ENCODE peak calls at places on chromosomes 3 and 15, in four cellular contexts. L is BJ; W is stimulated activated CD4-positive, alpha-beta T cell treated with anti-CD3 and anti-CD28 coated beads, Interleukin-1b, Interleukin-23, amount 100 ng/mL, for 24 hours; D is iPS-NIHi11. Q is an unnamed sample.

GRCh38 chr3:188051801-188052228 is 102.1 kb upstream of the LPP start:
- DNase-seq in L (no peak), W (no peak), D (peak), Q (no peak)

GRCh38 chr3:124780356-124780755 is 50.1 kb downstream of the UMPS start:
- DNase-seq in L (peak), W (no peak), D (no peak), Q (no peak)

GRCh38 chr3:14203521-14204079 is 25.0 kb downstream of the LSM3 start:
- DNase-seq in L (no peak), W (no peak), D (peak), Q (no peak)

GRCh38 chr3:64440498-64440897 is 215.2 kb upstream of the PRICKLE2 start:
- DNase-seq in L (no peak), W (no peak), D (no peak), Q (peak)

GRCh38 chr15:90618330-90619136 is 88.8 kb downstream of the CRTC3 start:
- DNase-seq in L (no peak), W (no peak), D (no peak), Q (no peak)

GRCh38 chr15:65902373-65902772 is 33.1 kb downstream of the RAB11A start:
- DNase-seq in L (no peak), W (no peak), D (peak), Q (peak)

GRCh38 chr3:127208483-127209100 is 15.7 kb downstream of the PRR23E start:
- DNase-seq in L (no peak), W (no peak), D (no peak), Q (no peak)

GRCh38 chr3:163939926-163940325 is 1138.4 kb downstream of the SI start:
- DNase-seq in L (no peak), W (no peak), D (no peak), Q (no peak)

GRCh38 chr3:51275096-51275805 is 109.8 kb upstream of the MANF start:
- DNase-seq in L (no peak), W (no peak), D (no peak), Q (no peak)

Q was measured in epithelial cell of proximal tubule.